ENCODE peak calls at places on chromosome 4, in four cellular contexts. O is lower leg skin, C is left lung, J is NCI-H2081. T is an unnamed sample.
A peak's percentile ranks its signal among the peaks of the same experiment; 100 is the strongest.

GRCh38 chr4:189973646-189974045 is 33.0 kb downstream of the FRG1 start:
- DNase-seq in O (no peak), C (no peak), J (no peak), T (no peak)

GRCh38 chr4:141207971-141208370 is 12.7 kb upstream of the ZNF330 start:
- DNase-seq in O (no peak), C (no peak), J (no peak), T (no peak)

GRCh38 chr4:48813984-48814383 is 16.9 kb upstream of the OCIAD1 start:
- DNase-seq in O (no peak), C (no peak), J (no peak), T (no peak)

GRCh38 chr4:85393201-85393600 is 81.7 kb upstream of the ARHGAP24 start:
- DNase-seq in O (no peak), C (no peak), J (no peak), T (no peak)

GRCh38 chr4:95409750-95410149 is 139.0 kb downstream of the UNC5C start:
- DNase-seq in O (no peak), C (no peak), J (no peak), T (no peak)

GRCh38 chr4:82852751-82853053 is 38.3 kb downstream of the SEC31A start:
- DNase-seq in O (no peak), C (no peak), J (no peak), T (no peak)

GRCh38 chr4:68342139-68342538 is 7.8 kb downstream of the YTHDC1 start:
- DNase-seq in O (no peak), C (peak; percentile 24), J (peak; percentile 4), T (no peak)

GRCh38 chr4:7650606-7651400 is 216.1 kb upstream of the PSAPL1 start:
- DNase-seq in O (no peak), C (no peak), J (no peak), T (no peak)

GRCh38 chr4:100872811-100873210 is 355.0 kb upstream of the EMCN start:
- DNase-seq in O (no peak), C (no peak), J (no peak), T (no peak)

GRCh38 chr4:155377281-155377680 is 516 bp upstream of the MAP9 start:
- DNase-seq in O (no peak), C (no peak), J (no peak), T (no peak)

GRCh38 chr4:80361329-80361900 is 25.9 kb downstream of the CFAP299 start:
- DNase-seq in O (no peak), C (no peak), J (peak; percentile 10), T (no peak)

GRCh38 chr4:85127653-85128052 is 161.2 kb upstream of the WDFY3 start:
- DNase-seq in O (no peak), C (no peak), J (peak; percentile 12), T (no peak)

GRCh38 chr4:36823199-36823967 is 421.2 kb upstream of the NWD2 start:
- DNase-seq in O (no peak), C (no peak), J (peak; percentile 68), T (no peak)

GRCh38 chr4:8893624-8894423 is 22.2 kb upstream of the HMX1 start:
- DNase-seq in O (no peak), C (no peak), J (no peak), T (no peak)

GRCh38 chr4:188714488-188714887 is 575.2 kb downstream of the TRIML1 start:
- DNase-seq in O (no peak), C (no peak), J (no peak), T (no peak)

GRCh38 chr4:81031389-81032173 is 1.1 kb downstream of the BMP3 start:
- DNase-seq in O (no peak), C (peak; percentile 33), J (no peak), T (no peak)

GRCh38 chr4:73068496-73069337 is 799 bp downstream of the COX18 start:
- DNase-seq in O (no peak), C (no peak), J (peak; percentile 38), T (peak; percentile 4)

GRCh38 chr4:1693131-1693896 is 9.2 kb upstream of the FAM53A start:
- DNase-seq in O (peak; percentile 59), C (peak; percentile 82), J (peak; percentile 76), T (peak; percentile 62)